ENCODE peak calls at places on chromosomes 3 and 15, in eight cellular contexts. D is adrenal gland, A is dorsolateral prefrontal cortex, Q is foreskin fibroblast, N is A549, F is GM12864, E is HCT116, B is cardiac muscle cell. Y is an unnamed sample.

GRCh38 chr3:126103121-126104027 is 19.4 kb upstream of the SLC41A3 start:
- DNase-seq in D (no peak), A (peak), Q (no peak), N (no peak), F (no peak), E (no peak), B (no peak), Y (peak)

GRCh38 chr15:55094152-55094551 is 102.6 kb downstream of the RSL24D1 start:
- DNase-seq in D (no peak), A (no peak), Q (no peak), N (no peak), F (no peak), E (no peak), B (no peak), Y (no peak)

GRCh38 chr3:161557751-161558150 is 61.1 kb downstream of the OTOL1 start:
- DNase-seq in D (no peak), A (no peak), Q (no peak), N (no peak), F (no peak), E (no peak), B (no peak), Y (no peak)

GRCh38 chr3:130609166-130609574 is 92.2 kb downstream of the COL6A6 start:
- DNase-seq in D (peak), A (no peak), Q (no peak), N (no peak), F (no peak), E (no peak), B (peak), Y (no peak)

GRCh38 chr3:62732183-62732904 is 142.9 kb downstream of the CADPS start:
- DNase-seq in D (no peak), A (no peak), Q (no peak), N (no peak), F (no peak), E (no peak), B (no peak), Y (no peak)

GRCh38 chr3:43893721-43894120 is 203.0 kb downstream of the ABHD5 start:
- DNase-seq in D (no peak), A (no peak), Q (no peak), N (no peak), F (no peak), E (no peak), B (no peak), Y (no peak)

GRCh38 chr3:124131158-124132115 is 139.5 kb upstream of the ROPN1 start:
- DNase-seq in D (peak), A (no peak), Q (no peak), N (no peak), F (no peak), E (no peak), B (no peak), Y (no peak)

GRCh38 chr3:173371848-173372487 is 25.6 kb upstream of the NLGN1 start:
- DNase-seq in D (peak), A (peak), Q (peak), N (no peak), F (no peak), E (no peak), B (peak), Y (no peak)

GRCh38 chr3:19662516-19662915 is 271.5 kb downstream of the EFHB start:
- DNase-seq in D (no peak), A (no peak), Q (no peak), N (no peak), F (no peak), E (no peak), B (no peak), Y (no peak)

GRCh38 chr3:190443257-190443656 is 6.4 kb downstream of the TMEM207 start:
- DNase-seq in D (peak), A (no peak), Q (no peak), N (peak), F (no peak), E (no peak), B (peak), Y (no peak)

GRCh38 chr3:14274537-14274936 is 95.9 kb downstream of the LSM3 start:
- DNase-seq in D (no peak), A (no peak), Q (no peak), N (no peak), F (no peak), E (no peak), B (no peak), Y (peak)

GRCh38 chr15:64559243-64559642 is 98.9 kb downstream of the ZNF609 start:
- DNase-seq in D (no peak), A (no peak), Q (no peak), N (no peak), F (no peak), E (no peak), B (no peak), Y (no peak)

GRCh38 chr3:5226783-5227182 is 39.3 kb downstream of the EDEM1 start:
- DNase-seq in D (no peak), A (no peak), Q (peak), N (no peak), F (no peak), E (peak), B (peak), Y (peak)

GRCh38 chr15:40863660-40864285 is 10.3 kb downstream of the RHOV start:
- DNase-seq in D (no peak), A (no peak), Q (no peak), N (no peak), F (no peak), E (no peak), B (no peak), Y (no peak)

GRCh38 chr3:30843950-30844349 is 50.5 kb downstream of the GADL1 start:
- DNase-seq in D (no peak), A (peak), Q (no peak), N (no peak), F (no peak), E (no peak), B (no peak), Y (no peak)
- H3K4me3 ChIP-seq in D (no peak), A (no peak), Q (no peak), N (no peak), F (no peak), E (no peak), B (no peak), Y (no peak)

GRCh38 chr15:58309993-58310928 is 121.5 kb upstream of the LIPC start:
- DNase-seq in D (peak), A (peak), Q (no peak), N (no peak), F (no peak), E (no peak), B (no peak), Y (no peak)

GRCh38 chr15:58313304-58313703 is 118.5 kb upstream of the LIPC start:
- DNase-seq in D (no peak), A (no peak), Q (no peak), N (no peak), F (no peak), E (no peak), B (no peak), Y (no peak)

GRCh38 chr15:58311551-58311950 is 120.2 kb upstream of the LIPC start:
- DNase-seq in D (no peak), A (no peak), Q (no peak), N (no peak), F (no peak), E (no peak), B (no peak), Y (no peak)

GRCh38 chr15:58314593-58315216 is 117.1 kb upstream of the LIPC start:
- DNase-seq in D (no peak), A (no peak), Q (no peak), N (no peak), F (no peak), E (no peak), B (no peak), Y (no peak)

DNA sequence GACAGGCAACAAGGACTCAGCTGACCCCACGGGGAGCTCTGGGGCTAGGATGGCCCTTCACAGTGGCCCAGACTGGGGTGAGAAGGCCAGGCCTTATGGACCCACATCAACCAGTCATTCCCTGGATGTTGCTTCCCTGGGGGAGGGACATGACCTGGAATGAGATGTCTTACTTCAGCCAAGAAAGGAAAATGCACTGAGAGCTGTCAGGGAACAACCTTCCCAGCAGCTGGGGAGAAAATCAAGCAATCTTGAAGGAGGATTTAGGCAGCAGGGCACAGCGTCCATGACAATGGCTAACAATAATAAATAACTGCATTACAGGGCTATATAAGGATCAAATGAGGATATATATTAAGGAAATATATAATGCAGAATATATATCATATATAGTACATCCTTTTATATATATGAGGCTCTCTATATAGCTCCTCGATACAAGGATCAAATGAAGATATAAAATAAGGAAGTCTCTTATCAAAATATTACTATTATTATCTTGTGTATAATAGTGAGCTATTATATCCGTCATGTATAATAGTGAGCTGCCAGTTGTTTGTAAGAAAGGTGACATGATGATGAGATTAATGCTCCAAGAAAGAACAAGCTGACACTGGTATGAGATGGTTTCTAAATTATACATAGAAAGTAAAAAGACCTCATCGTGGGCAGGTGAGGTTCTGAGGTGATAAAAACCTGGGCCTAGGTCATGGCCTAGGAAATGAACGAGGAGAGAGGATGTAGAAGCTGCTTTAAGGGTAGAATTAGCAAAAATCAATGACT is 117.8 kb upstream of the LIPC start:
- DNase-seq in D (no peak), A (no peak), Q (no peak), N (no peak), F (no peak), E (no peak), B (no peak), Y (no peak)
- TF ChIP-seq CTCF in D (no peak), A (no peak), Q (no peak), N (no peak), F (no peak), E (no peak), B (no peak), Y (no peak)

DNA sequence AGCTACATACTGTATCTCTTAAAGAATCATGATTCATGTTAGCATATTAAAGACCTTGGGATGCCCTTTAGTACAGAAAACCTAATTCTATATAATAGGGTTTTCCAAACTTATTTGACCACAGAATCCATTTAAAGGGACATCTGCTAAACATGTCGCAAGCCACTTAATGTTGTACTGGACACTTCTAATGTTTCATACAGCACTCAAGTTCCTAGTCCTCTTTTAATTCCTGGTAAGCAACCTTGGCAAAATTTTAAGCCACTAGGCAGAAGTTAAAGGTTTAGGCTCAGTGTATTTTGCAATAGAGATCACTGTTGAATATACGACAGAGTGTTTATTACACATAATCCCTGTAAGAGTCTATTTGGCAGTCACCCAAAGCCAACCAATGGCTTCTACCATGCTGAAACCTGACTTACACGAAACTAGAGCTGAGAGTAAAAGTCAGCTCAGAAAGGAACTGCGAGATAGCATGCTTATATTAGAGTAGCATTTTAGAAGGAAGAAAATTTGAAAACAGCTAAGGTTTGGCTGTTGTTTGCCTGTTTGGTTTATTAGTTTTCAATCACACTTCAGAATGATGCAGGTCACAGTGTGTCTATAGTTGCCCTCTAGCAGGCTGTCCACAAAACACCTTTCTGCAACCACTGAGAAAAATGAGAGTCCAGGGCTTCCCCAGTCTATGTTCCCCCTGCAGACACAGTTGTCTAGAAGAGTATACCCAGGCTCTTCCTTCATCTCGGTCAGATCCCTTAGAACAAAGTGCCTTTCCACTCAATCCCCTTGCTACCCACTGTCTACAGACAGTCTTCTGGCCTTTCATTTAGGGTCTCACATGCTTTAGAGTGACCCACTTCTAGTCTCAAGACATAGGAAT is 104.4 kb downstream of the FMN1 start:
- DNase-seq in D (peak), A (no peak), Q (peak), N (no peak), F (no peak), E (no peak), B (peak), Y (peak)
- H3K4me3 ChIP-seq in D (no peak), A (no peak), Q (no peak), N (no peak), F (no peak), E (no peak), B (no peak), Y (no peak)

DNA sequence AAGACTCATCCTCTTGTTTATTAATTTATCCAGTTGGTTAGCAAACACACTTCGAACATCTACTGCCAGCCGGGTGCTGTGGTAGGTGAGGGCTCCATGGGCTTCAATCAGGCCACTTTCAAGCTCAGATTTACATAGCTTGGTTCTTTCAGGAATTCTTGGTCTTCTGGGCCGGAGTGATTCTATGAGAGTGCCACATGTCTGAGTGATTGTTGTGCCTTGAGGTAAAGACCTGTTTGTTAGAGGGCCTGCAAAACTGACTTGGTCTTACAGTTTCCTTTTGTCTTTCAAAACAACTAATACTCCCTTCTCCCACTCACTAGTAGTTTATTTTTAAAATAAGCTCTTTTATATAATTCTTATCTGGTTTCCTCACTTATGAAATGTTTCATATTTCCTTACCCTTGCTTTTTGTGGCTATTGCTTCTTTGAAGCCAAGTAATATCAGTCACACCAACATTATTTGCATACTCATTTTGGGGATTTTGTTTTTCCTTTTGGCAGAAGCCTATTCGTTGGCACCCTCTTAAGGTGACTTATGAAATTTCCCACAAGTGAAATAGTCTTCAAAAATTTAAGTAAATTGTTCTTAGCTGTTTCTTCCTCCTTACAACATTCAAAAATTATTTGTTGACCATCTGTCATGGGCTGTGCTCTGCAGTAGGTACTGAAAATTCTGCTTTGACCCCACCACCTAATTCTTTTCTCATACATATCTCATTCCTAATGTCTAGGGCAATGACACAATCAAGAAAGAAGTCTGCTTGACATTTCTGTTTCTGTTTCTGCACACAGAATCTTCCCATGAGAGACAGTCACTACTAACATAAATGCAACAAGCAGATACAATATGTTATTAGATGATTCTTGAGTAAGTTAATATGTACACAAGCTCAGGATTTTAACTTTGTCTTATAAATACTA is 120.2 kb downstream of the LRRC28 start:
- DNase-seq in D (no peak), A (no peak), Q (peak), N (no peak), F (peak), E (no peak), B (peak), Y (peak)
- TF ChIP-seq CTCF in D (no peak), A (no peak), Q (no peak), N (peak), F (peak), E (no peak), B (no peak), Y (peak)